ENCODE peak calls at places on chromosomes 16 and 17, in eight cellular contexts. S is effector memory CD4-positive, alpha-beta T cell; Z is heart right ventricle; J is cardiac muscle cell; A is PC-3; E is neuronal stem cell; F is left lung; O is lung. H is an unnamed sample.

GRCh38 chr17:72427761-72428109 is 306.9 kb downstream of the SOX9 start:
- DNase-seq in S (no peak), Z (no peak), J (no peak), A (no peak), E (no peak), F (no peak), O (no peak), H (no peak)

GRCh38 chr17:68293490-68294195 is 2.3 kb downstream of the ARSG start:
- DNase-seq in S (no peak), Z (no peak), J (no peak), A (no peak), E (peak; percentile 15), F (no peak), O (no peak), H (no peak)

GRCh38 chr16:88805340-88805715 is 1.7 kb downstream of the CDT1 start:
- DNase-seq in S (no peak), Z (no peak), J (no peak), A (no peak), E (no peak), F (no peak), O (no peak), H (no peak)

GRCh38 chr17:36892112-36892838 is 45.0 kb upstream of the LHX1 start:
- DNase-seq in S (no peak), Z (no peak), J (no peak), A (peak; percentile 1), E (no peak), F (no peak), O (no peak), H (no peak)

GRCh38 chr17:37527249-37527851 is 37.7 kb downstream of the DUSP14 start:
- DNase-seq in S (no peak), Z (no peak), J (peak; percentile 61), A (peak; percentile 67), E (peak; percentile 14), F (no peak), O (no peak), H (no peak)

GRCh38 chr17:79273660-79274059 is 199.0 kb downstream of the ENGASE start:
- DNase-seq in S (no peak), Z (no peak), J (no peak), A (no peak), E (no peak), F (no peak), O (no peak), H (no peak)

GRCh38 chr17:51150932-51151331 is 2.4 kb upstream of the NME1 start:
- DNase-seq in S (no peak), Z (no peak), J (no peak), A (no peak), E (no peak), F (no peak), O (no peak), H (no peak)

GRCh38 chr16:70453891-70454220 is 539 bp upstream of the FCSK start:
- DNase-seq in S (no peak), Z (no peak), J (no peak), A (peak; percentile 23), E (peak; percentile 62), F (no peak), O (no peak), H (no peak)

GRCh38 chr17:78343433-78344201 is 16.3 kb downstream of the SOCS3 start:
- DNase-seq in S (peak; percentile 75), Z (no peak), J (no peak), A (no peak), E (no peak), F (peak; percentile 83), O (peak; percentile 68), H (no peak)

GRCh38 chr17:81523139-81524062 is 4.8 kb upstream of the FSCN2 start:
- DNase-seq in S (no peak), Z (no peak), J (peak; percentile 89), A (peak; percentile 15), E (peak; percentile 70), F (no peak), O (no peak), H (no peak)

GRCh38 chr17:76195281-76196096 is 44.8 kb downstream of the RNF157 start:
- DNase-seq in S (no peak), Z (no peak), J (no peak), A (no peak), E (no peak), F (no peak), O (no peak), H (no peak)
- H3K27me3 ChIP-seq in S (no peaks in the 10 kb centered on the region), Z (no peaks in the 10 kb centered on the region), J (no peaks in the 10 kb centered on the region), A (no peaks in the 10 kb centered on the region), E (no peaks in the 10 kb centered on the region), F (no peaks in the 10 kb centered on the region), O (no peaks in the 10 kb centered on the region), H (no peaks in the 10 kb centered on the region)

DNA sequence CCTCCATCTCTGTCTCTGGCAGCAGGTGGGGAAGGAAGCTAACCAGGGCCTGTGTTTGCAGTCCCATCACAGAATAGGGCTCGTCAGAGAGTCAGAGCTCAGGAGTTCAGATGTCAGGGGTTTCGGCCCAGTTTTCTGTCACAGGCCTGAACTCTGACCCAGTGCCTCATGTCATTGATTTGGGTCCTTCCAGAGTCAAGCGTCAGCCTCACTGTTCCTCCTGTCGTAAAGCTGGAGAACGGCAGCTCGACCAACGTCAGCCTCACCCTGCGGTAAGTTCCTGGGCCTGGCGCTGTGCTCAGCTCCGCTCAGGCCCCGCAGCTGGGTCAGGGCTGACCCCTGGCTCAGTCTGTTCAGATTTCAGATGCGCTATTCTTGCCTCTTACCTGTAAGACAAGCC is 10.7 kb downstream of the CTNS start:
- DNase-seq in S (no peak), Z (no peak), J (no peak), A (no peak), E (no peak), F (no peak), O (no peak), H (no peak)
- H3K27ac ChIP-seq in S (no peak overlapping the region), Z (no peak overlapping the region), J (peak overlapping the region; percentile 57), A (no peak overlapping the region), E (no peak overlapping the region), F (no peak overlapping the region), O (no peak overlapping the region), H (peak overlapping the region; percentile 2)

GRCh38 chr16:31109622-31110021 is 1.4 kb downstream of the BCKDK start:
- DNase-seq in S (no peak), Z (no peak), J (no peak), A (no peak), E (no peak), F (no peak), O (no peak), H (no peak)
- H3K4me3 ChIP-seq in S (no peak overlapping the region), Z (peak overlapping the region; percentile 99), J (no peak overlapping the region), A (no peak overlapping the region), E (peak overlapping the region; percentile 68), F (no peak overlapping the region), O (no peak overlapping the region), H (peak overlapping the region; percentile 99)

DNA sequence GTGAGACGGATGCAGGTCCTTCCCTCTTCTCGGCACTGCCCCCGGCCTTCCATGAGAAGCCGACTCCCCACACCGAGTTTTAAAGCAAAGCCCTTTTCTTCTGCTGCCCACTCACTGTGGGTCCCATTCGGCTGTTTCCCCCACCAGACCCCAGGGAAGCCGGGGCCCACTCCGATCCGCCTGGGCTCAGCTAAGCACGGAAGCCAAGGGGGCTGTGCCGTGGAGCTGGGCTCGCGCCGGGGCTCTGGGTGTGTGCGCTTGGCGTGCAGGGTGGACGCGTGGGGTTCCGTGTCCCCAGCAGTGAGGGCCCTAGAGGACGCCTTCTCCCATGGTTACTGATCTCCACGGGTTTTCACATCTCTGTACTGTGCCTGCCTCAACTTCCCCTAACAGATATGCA is 68.5 kb downstream of the KLHDC4 start:
- DNase-seq in S (no peak), Z (no peak), J (no peak), A (no peak), E (no peak), F (no peak), O (no peak), H (no peak)
- H3K27me3 ChIP-seq in S (no peaks in the 10 kb centered on the region), Z (no peaks in the 10 kb centered on the region), J (no peaks in the 10 kb centered on the region), A (no peaks in the 10 kb centered on the region), E (no peaks in the 10 kb centered on the region), F (no peaks in the 10 kb centered on the region), O (no peaks in the 10 kb centered on the region), H (no peaks in the 10 kb centered on the region)

H was measured in breast epithelium.